ENCODE peak calls at places on chromosome X, in four cellular contexts. L, H, F and S are unnamed samples.

GRCh38 chrX:2874222-2875135 is 45.7 kb downstream of the GYG2 start:
- DNase-seq in F (no peak), L (no peak), H (no peak), S (no peak)

GRCh38 chrX:103664363-103664762 is 22.1 kb downstream of the MORF4L2 start:
- DNase-seq in L (no peak), F (no peak), H (no peak), S (no peak)

GRCh38 chrX:100812216-100813158 is 7.7 kb upstream of the CSTF2 start:
- DNase-seq in H (peak), L (no peak), F (no peak), S (no peak)

GRCh38 chrX:40922307-40922706 is 162.9 kb upstream of the USP9X start:
- DNase-seq in L (no peak), H (peak), F (no peak), S (no peak)

GRCh38 chrX:120316587-120317283 is 5.5 kb upstream of the TMEM255A start:
- DNase-seq in L (no peak), F (no peak), H (no peak), S (no peak)

GRCh38 chrX:39409246-39409917 is 608.1 kb downstream of the MID1IP1 start:
- DNase-seq in F (no peak), H (no peak), L (no peak), S (no peak)

GRCh38 chrX:118039591-118039990 is 77.0 kb downstream of the KLHL13 start:
- DNase-seq in H (no peak), L (no peak), F (no peak), S (no peak)

GRCh38 chrX:9144643-9145290 is 110.8 kb upstream of the FAM9B start:
- DNase-seq in H (peak), L (no peak), F (no peak), S (no peak)

GRCh38 chrX:17805120-17805519 is 56.0 kb downstream of the RAI2 start:
- DNase-seq in H (no peak), F (no peak), L (no peak), S (no peak)

GRCh38 chrX:130885996-130886395 is 17.0 kb downstream of the ENOX2 start:
- DNase-seq in H (no peak), L (no peak), F (no peak), S (no peak)

GRCh38 chrX:53281321-53281822 is at the start of gene IQSEC2:
- DNase-seq in L (no peak), F (peak), H (peak), S (no peak)

GRCh38 chrX:46782034-46782433 is 23.1 kb upstream of the SLC9A7 start:
- DNase-seq in L (no peak), F (no peak), H (no peak), S (no peak)

GRCh38 chrX:17067534-17067933 is 121.1 kb downstream of the REPS2 start:
- DNase-seq in F (no peak), L (no peak), H (no peak), S (no peak)

GRCh38 chrX:30865612-30866011 is 23.4 kb downstream of the TAB3 start:
- DNase-seq in L (no peak), H (no peak), F (no peak), S (no peak)

GRCh38 chrX:114717921-114718320 is 134.0 kb downstream of the HTR2C start:
- DNase-seq in H (peak), L (no peak), F (no peak), S (no peak)

GRCh38 chrX:134948333-134949241 is 42.2 kb upstream of the SMIM10 start:
- DNase-seq in H (peak), F (no peak), L (no peak), S (no peak)

GRCh38 chrX:53089224-53089842 is 4.6 kb upstream of the KANTR start:
- DNase-seq in F (no peak), H (peak), L (peak), S (peak)

GRCh38 chrX:30215357-30215843 is at the start of gene MAGEB2:
- DNase-seq in H (no peak), F (no peak), L (no peak), S (no peak)

GRCh38 chrX:48021026-48021900 is 14.5 kb downstream of the SPACA5 start:
- DNase-seq in H (peak), L (peak), F (peak), S (peak)

GRCh38 chrX:36422368-36422767 is 502.8 kb downstream of the CFAP47 start:
- DNase-seq in F (no peak), H (no peak), L (no peak), S (no peak)

GRCh38 chrX:140087865-140088264 is 122.5 kb upstream of the CXorf66 start:
- DNase-seq in F (no peak), H (no peak), L (no peak), S (no peak)

GRCh38 chrX:126815816-126816215 is 3.7 kb upstream of the PRR32 start:
- DNase-seq in H (no peak), F (no peak), L (no peak), S (no peak)

GRCh38 chrX:86946569-86946968 is 571.0 kb upstream of the KLHL4 start:
- DNase-seq in H (peak), F (no peak), L (peak), S (peak)

GRCh38 chrX:39965051-39965573 is 132.6 kb downstream of the BCOR start:
- DNase-seq in H (no peak), F (no peak), L (no peak), S (no peak)

DNA sequence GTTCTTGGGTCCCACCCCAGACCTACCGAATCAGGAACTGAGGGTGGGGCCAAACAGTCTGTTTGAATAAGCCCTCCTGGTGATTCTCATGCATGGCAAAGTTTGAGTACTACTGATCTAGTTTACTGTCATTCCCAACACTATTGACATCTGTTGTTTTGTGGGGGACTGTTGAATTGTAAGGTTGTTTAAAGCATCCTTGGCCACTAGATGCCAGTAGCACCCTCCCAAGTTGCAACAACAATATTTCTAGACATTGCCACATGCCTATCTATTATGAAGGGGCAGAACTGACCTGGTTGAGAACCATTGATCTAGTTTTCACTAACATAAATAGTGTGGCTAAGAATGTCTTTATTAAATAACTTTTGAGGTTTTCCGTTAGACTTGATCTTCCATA is 15.1 kb downstream of the TAF9B start:
- DNase-seq in H (peak), L (no peak), F (no peak), S (no peak)
- TF ChIP-seq CTCF in H (peak), L (no peak), F (no peak), S (peak)

GRCh38 chrX:49915352-49916222 is 6.8 kb upstream of the CLCN5 start:
- DNase-seq in L (peak), F (peak), H (peak), S (peak)
- TF ChIP-seq CTCF in L (peak), F (no peak), H (peak), S (peak)

DNA sequence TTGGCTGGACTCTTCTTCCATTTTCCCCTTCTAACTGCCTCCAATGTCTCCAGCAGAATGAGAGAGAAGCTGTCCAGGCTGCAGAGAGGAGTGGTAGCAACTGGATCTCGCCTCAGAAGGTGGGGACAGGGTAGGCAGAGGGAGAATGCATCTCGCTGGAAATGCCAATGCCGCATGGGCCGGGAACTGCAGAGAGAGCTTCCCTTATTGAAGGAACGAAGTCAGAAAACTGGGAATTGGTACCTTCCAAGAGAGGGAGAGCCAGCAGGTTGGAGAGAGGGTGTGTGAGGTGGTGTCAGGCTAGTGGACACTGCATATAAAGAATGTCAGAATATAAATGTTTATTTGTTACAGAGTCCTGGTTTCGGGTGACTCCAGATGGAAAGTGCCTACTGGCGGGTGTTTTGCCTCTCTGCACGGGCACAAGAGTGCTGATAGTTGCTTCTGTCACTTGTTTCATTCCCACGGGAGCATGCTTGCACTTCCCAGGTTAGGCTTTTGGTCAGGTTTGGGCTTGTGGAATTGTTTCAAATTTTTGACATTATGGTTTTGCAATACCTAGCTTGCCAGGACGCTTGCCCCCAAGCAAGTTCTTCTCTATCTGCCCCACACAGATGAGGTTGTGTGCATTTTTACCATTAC is 156.8 kb upstream of the STS start:
- DNase-seq in F (no peak), H (no peak), L (no peak), S (no peak)
- TF ChIP-seq CTCF in F (no peak), H (no peak), L (no peak), S (no peak)

DNA sequence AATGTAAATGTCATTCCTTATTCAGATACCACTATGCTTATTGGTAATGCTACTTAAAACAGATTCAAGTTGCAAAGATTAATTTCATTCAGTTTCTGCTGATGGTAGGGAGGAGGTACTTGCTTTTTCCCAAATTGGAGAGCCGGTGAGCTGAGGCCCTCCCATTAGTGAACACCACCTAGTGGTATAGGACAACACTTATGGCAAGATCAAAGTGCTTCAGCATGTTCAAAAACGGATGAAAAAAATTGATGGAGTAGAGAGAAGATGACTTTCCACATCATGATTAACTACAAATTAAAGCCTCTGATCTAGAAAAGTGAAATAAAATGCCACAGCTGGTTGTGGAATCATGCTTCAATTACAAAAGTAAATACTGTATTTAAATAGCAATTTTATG is 112.9 kb downstream of the MBNL3 start:
- DNase-seq in H (peak), L (no peak), F (no peak), S (no peak)
- TF ChIP-seq CTCF in H (peak), L (no peak), F (no peak), S (no peak)

DNA sequence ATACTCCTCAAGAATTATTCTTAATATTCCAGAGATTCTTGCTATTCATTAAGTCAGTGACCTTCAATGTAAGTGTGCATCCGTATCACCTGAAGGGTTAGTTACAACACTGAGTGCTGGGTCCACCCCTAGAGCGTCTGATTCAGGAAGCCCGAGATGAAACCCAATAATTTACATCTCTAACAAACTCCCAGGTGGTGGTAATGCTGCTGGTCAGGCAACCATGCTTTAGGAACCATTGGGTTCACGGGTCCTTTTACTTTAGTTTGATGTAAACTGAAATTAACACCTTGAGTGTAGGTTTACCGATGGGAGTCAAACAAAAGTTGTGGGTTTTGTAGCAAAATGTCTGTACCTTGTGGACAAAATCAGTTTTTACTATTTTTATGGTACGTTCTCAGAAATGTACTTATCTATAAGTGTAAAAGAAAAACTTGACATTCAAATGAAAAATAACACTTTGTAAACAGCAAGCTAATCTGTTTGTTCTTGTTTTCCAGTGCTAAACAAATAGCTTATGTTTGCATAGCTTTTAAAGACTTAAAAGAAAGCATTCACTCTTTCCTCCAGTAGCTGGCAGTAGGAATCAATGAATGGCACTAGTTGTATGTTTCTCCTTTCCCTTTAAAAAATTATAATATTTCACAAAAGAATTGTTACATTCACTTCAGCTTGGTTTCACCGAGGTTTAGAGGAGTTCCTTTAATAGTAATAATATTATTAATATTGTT is 32.7 kb downstream of the ACE2 start:
- DNase-seq in F (no peak), H (peak), L (no peak), S (no peak)
- TF ChIP-seq CTCF in F (no peak), H (peak), L (no peak), S (no peak)